ENCODE peak calls at places on chromosomes 1 and 21, in six cellular contexts. F, V, X, U, Z and B are unnamed samples.

GRCh38 chr1:147821883-147822282 is 61.5 kb upstream of the GJA5 start:
- DNase-seq in F (no peak), V (no peak), X (no peak), U (no peak), Z (no peak), B (no peak)

GRCh38 chr1:225485991-225486530 is 58.2 kb upstream of the LBR start:
- DNase-seq in F (no peak), V (no peak), X (no peak), U (no peak), Z (peak), B (no peak)

GRCh38 chr1:192160186-192160585 is 1.9 kb downstream of the RGS18 start:
- DNase-seq in F (no peak), V (no peak), X (no peak), U (no peak), Z (no peak), B (no peak)

GRCh38 chr21:40129809-40130208 is 262.6 kb downstream of the PCP4 start:
- DNase-seq in F (no peak), V (no peak), X (no peak), U (no peak), Z (no peak), B (no peak)

GRCh38 chr1:8011923-8012858 is 13.9 kb downstream of the ERRFI1 start:
- DNase-seq in F (no peak), V (no peak), X (no peak), U (no peak), Z (no peak), B (no peak)

GRCh38 chr1:243475966-243476365 is 220.1 kb downstream of the SDCCAG8 start:
- DNase-seq in F (no peak), V (peak), X (no peak), U (no peak), Z (peak), B (no peak)

GRCh38 chr1:32465541-32466002 is 700 bp downstream of the ZBTB8B start:
- DNase-seq in F (no peak), V (no peak), X (no peak), U (no peak), Z (no peak), B (no peak)

GRCh38 chr1:40256401-40257084 is 1.5 kb upstream of the ZMPSTE24 start:
- DNase-seq in F (no peak), V (no peak), X (no peak), U (no peak), Z (no peak), B (no peak)

GRCh38 chr1:36199934-36200741 is 24.1 kb upstream of the THRAP3 start:
- DNase-seq in F (no peak), V (no peak), X (no peak), U (no peak), Z (no peak), B (no peak)

GRCh38 chr1:3981746-3982505 is 81.9 kb upstream of the C1orf174 start:
- DNase-seq in F (peak), V (no peak), X (no peak), U (no peak), Z (no peak), B (no peak)

GRCh38 chr1:222815367-222815765 is 527 bp downstream of the DISP1 start:
- DNase-seq in F (peak), V (peak), X (no peak), U (no peak), Z (no peak), B (no peak)

GRCh38 chr1:21318714-21319159 is 28.5 kb upstream of the ECE1 start:
- DNase-seq in F (no peak), V (no peak), X (no peak), U (no peak), Z (no peak), B (no peak)

GRCh38 chr1:161139765-161140164 is 7.3 kb upstream of the DEDD start:
- DNase-seq in F (peak), V (peak), X (no peak), U (peak), Z (no peak), B (no peak)

GRCh38 chr1:22320703-22321344 is 130.8 kb upstream of the ZBTB40 start:
- DNase-seq in F (no peak), V (no peak), X (no peak), U (no peak), Z (peak), B (no peak)

GRCh38 chr1:36224537-36225297 is 474 bp downstream of the THRAP3 start:
- DNase-seq in F (peak), V (peak), X (no peak), U (peak), Z (peak), B (no peak)

GRCh38 chr1:66266350-66266749 is 267.6 kb upstream of the SGIP1 start:
- DNase-seq in F (no peak), V (no peak), X (no peak), U (no peak), Z (no peak), B (no peak)

GRCh38 chr1:91831132-91831930 is 54.6 kb downstream of the TGFBR3 start:
- DNase-seq in F (no peak), V (no peak), X (no peak), U (no peak), Z (no peak), B (no peak)

GRCh38 chr1:30117685-30118084 is 605.7 kb downstream of the MATN1 start:
- DNase-seq in F (no peak), V (peak), X (no peak), U (no peak), Z (no peak), B (no peak)

GRCh38 chr1:94928293-94928939 is 1.5 kb upstream of the CNN3 start:
- DNase-seq in F (no peak), V (no peak), X (no peak), U (no peak), Z (no peak), B (no peak)

GRCh38 chr1:112509660-112510178 is 954 bp downstream of the WNT2B start:
- DNase-seq in F (no peak), V (no peak), X (no peak), U (no peak), Z (no peak), B (no peak)

GRCh38 chr1:230029244-230029643 is 37.8 kb upstream of the GALNT2 start:
- DNase-seq in F (no peak), V (no peak), X (no peak), U (no peak), Z (no peak), B (no peak)

GRCh38 chr1:230028602-230029223 is 38.3 kb upstream of the GALNT2 start:
- DNase-seq in F (no peak), V (peak), X (no peak), U (no peak), Z (no peak), B (no peak)

GRCh38 chr1:230030122-230030821 is 36.8 kb upstream of the GALNT2 start:
- DNase-seq in F (no peak), V (no peak), X (no peak), U (no peak), Z (no peak), B (no peak)

GRCh38 chr1:230032882-230033281 is 34.2 kb upstream of the GALNT2 start:
- DNase-seq in F (no peak), V (no peak), X (no peak), U (no peak), Z (no peak), B (no peak)

GRCh38 chr1:230031131-230031530 is 35.9 kb upstream of the GALNT2 start:
- DNase-seq in F (no peak), V (no peak), X (no peak), U (no peak), Z (no peak), B (peak)
- TF ChIP-seq GABPA in F (no peak), V (no peak), X (no peak), U (no peak), Z (no peak), B (no peak)

GRCh38 chr1:16631248-16632043 is 18.1 kb upstream of the NBPF1 start:
- DNase-seq in F (peak), V (no peak), X (no peak), U (no peak), Z (peak), B (no peak)
- TF ChIP-seq GABPA in F (no peak), V (no peak), X (no peak), U (no peak), Z (no peak), B (no peak)

GRCh38 chr1:61081135-61081636 is 1.2 kb upstream of the NFIA start:
- DNase-seq in F (no peak), V (no peak), X (no peak), U (no peak), Z (no peak), B (no peak)
- TF ChIP-seq GABPA in F (no peak), V (no peak), X (no peak), U (no peak), Z (no peak), B (no peak)

DNA sequence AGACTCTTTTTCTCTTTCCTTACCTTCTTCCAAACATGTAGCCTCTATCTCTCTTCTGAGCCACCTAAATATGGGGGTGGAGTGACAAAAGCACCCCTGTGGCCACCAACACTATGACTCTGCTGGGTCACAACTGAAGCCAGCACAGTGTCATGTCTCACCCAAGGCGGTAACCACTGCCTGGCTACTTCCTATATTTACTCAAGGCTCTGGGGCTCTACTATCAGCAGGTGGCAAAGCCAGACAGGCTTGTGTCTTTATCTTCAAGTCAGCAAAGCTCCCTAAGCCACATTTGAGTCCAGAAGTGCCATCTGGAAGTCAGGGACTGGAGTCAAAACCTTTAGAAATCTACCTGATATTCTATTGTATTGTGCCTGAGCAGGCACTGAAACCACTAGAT is 1515.2 kb downstream of the PLA2G4A start:
- DNase-seq in F (no peak), V (no peak), X (no peak), U (no peak), Z (no peak), B (no peak)
- TF ChIP-seq GABPA in F (no peak), V (no peak), X (no peak), U (no peak), Z (no peak), B (no peak)

GRCh38 chr1:59013928-59014279 is 230.1 kb upstream of the JUN start:
- DNase-seq in F (no peak), V (no peak), X (no peak), U (no peak), Z (no peak), B (no peak)

GRCh38 chr1:59014827-59015226 is 231.0 kb upstream of the JUN start:
- DNase-seq in F (no peak), V (no peak), X (no peak), U (no peak), Z (no peak), B (no peak)

GRCh38 chr1:59016390-59016789 is 232.5 kb upstream of the JUN start:
- DNase-seq in F (no peak), V (no peak), X (no peak), U (no peak), Z (no peak), B (no peak)

GRCh38 chr1:59017501-59018231 is 233.8 kb upstream of the JUN start:
- DNase-seq in F (no peak), V (no peak), X (no peak), U (no peak), Z (no peak), B (no peak)

GRCh38 chr1:59015708-59016107 is 231.9 kb upstream of the JUN start:
- DNase-seq in F (no peak), V (no peak), X (no peak), U (no peak), Z (no peak), B (no peak)
- TF ChIP-seq GABPA in F (no peak), V (no peak), X (no peak), U (no peak), Z (no peak), B (no peak)

GRCh38 chr1:23394176-23394575 is 24.5 kb upstream of the ZNF436 start:
- DNase-seq in F (no peak), V (no peak), X (no peak), U (no peak), Z (no peak), B (no peak)

GRCh38 chr1:23392125-23392855 is 22.7 kb upstream of the ZNF436 start:
- DNase-seq in F (no peak), V (no peak), X (no peak), U (no peak), Z (no peak), B (no peak)

GRCh38 chr1:23394664-23395063 is 25.0 kb upstream of the ZNF436 start:
- DNase-seq in F (peak), V (no peak), X (no peak), U (no peak), Z (peak), B (no peak)

GRCh38 chr1:23395162-23395724 is 25.6 kb upstream of the ZNF436 start:
- DNase-seq in F (no peak), V (no peak), X (no peak), U (no peak), Z (peak), B (no peak)

GRCh38 chr1:23393706-23394105 is 24.1 kb upstream of the ZNF436 start:
- DNase-seq in F (no peak), V (no peak), X (no peak), U (no peak), Z (no peak), B (no peak)
- TF ChIP-seq GABPA in F (no peak), V (no peak), X (no peak), U (no peak), Z (no peak), B (no peak)

DNA sequence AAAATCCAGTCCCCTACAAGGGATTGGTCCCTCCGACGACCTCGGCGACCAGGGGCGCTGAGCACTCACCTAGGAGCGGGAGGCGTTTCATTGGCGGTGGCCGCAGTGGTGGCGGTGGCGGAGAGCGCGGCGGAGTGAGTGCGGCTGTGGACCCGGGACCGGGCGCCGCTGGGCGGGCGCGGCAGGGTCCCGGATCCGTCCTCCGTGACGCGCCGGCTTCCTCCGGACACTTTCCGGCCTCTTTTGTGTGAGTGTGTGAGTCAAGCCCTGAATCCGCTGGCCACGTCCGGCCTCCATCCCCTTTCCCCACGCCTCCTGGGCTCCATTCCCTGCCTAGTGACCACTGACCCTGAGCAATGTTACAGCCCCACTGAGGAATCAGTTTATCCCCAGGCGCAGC is at the start of gene ADGRL4:
- DNase-seq in F (no peak), V (no peak), X (no peak), U (no peak), Z (peak), B (no peak)
- TF ChIP-seq GABPA in F (no peak), V (no peak), X (no peak), U (no peak), Z (no peak), B (no peak)

GRCh38 chr1:247679639-247680038 is at the start of gene OR13G1:
- DNase-seq in F (no peak), V (no peak), X (no peak), U (no peak), Z (no peak), B (no peak)
- TF ChIP-seq GABPA in F (no peak), V (no peak), X (no peak), U (no peak), Z (no peak), B (no peak)